ENCODE peak calls at places on chromosomes 6 and 20, in nine cellular contexts. M is effector memory CD8-positive, alpha-beta T cell; C is non-pigmented ciliary epithelial cell; F is left ventricle myocardium inferior; E is endothelial cell; D is EL; O is foreskin fibroblast; X is RWPE1; S is H54. G is an unnamed sample.

GRCh38 chr6:159110013-159110412 is 59.2 kb upstream of the FNDC1 start:
- DNase-seq in E (peak; percentile 49), X (no peak), D (peak; percentile 70), C (no peak), S (peak; percentile 25), F (no peak), M (peak; percentile 46), O (peak; percentile 32), G (peak; percentile 35)

GRCh38 chr6:74073896-74074295 is 377.9 kb downstream of the CD109 start:
- DNase-seq in C (no peak), S (no peak), X (no peak), F (no peak), E (no peak), D (peak; percentile 51), O (peak; percentile 64), M (no peak), G (no peak)

GRCh38 chr20:33686008-33686983 is at the start of gene E2F1:
- DNase-seq in F (peak; percentile 97), O (peak; percentile 91), D (peak; percentile 96), C (no peak), S (peak; percentile 98), M (peak; percentile 92), E (peak; percentile 98), X (peak; percentile 99), G (peak; percentile 28)

GRCh38 chr6:167799033-167799933 is 27.4 kb upstream of the AFDN start:
- DNase-seq in E (no peak), M (no peak), O (no peak), S (no peak), X (no peak), D (no peak), C (no peak), F (no peak), G (no peak)

GRCh38 chr20:43372051-43372450 is 85.6 kb upstream of the SRSF6 start:
- DNase-seq in O (no peak), E (no peak), F (no peak), S (no peak), X (no peak), C (no peak), D (no peak), M (no peak), G (no peak)

GRCh38 chr20:906703-907102 is 9.4 kb downstream of the ANGPT4 start:
- DNase-seq in E (no peak), M (no peak), D (no peak), S (no peak), F (no peak), O (no peak), X (no peak), C (no peak), G (no peak)

GRCh38 chr20:64039293-64040160 is 3.5 kb downstream of the C20orf204 start:
- DNase-seq in O (no peak), S (no peak), X (no peak), C (no peak), F (no peak), D (no peak), M (no peak), E (peak; percentile 22), G (no peak)

GRCh38 chr20:64169089-64169560 is 4.9 kb downstream of the MYT1 start:
- DNase-seq in C (no peak), S (no peak), E (no peak), X (no peak), F (no peak), O (no peak), M (no peak), D (no peak), G (no peak)

GRCh38 chr6:150069707-150070106 is 786 bp upstream of the ULBP3 start:
- DNase-seq in O (no peak), X (no peak), E (peak; percentile 27), F (no peak), S (no peak), C (no peak), M (no peak), D (no peak), G (no peak)

GRCh38 chr6:157260735-157261134 is 62.6 kb downstream of the TMEM242 start:
- DNase-seq in X (peak; percentile 64), F (no peak), S (no peak), E (no peak), M (no peak), O (no peak), D (no peak), C (no peak), G (no peak)

GRCh38 chr6:57421503-57421902 is 104.1 kb downstream of the PRIM2 start:
- DNase-seq in F (no peak), E (no peak), S (no peak), O (no peak), X (no peak), C (no peak), D (no peak), M (no peak), G (no peak)

GRCh38 chr20:37383229-37383989 is 37.5 kb downstream of the SRC start:
- DNase-seq in O (no peak), C (no peak), S (peak; percentile 56), X (peak; percentile 84), E (no peak), F (no peak), D (peak; percentile 25), M (no peak), G (no peak)

GRCh38 chr6:80477591-80478370 is 371.3 kb downstream of the BCKDHB start:
- DNase-seq in S (no peak), X (no peak), M (no peak), C (peak; percentile 30), F (no peak), E (no peak), O (no peak), D (peak; percentile 62), G (no peak)

GRCh38 chr6:131789219-131789618 is 18.6 kb upstream of the ENPP1 start:
- DNase-seq in C (no peak), X (no peak), D (peak; percentile 30), S (no peak), O (no peak), F (no peak), E (no peak), M (no peak), G (no peak)

GRCh38 chr20:52410746-52411317 is 219.3 kb upstream of the ZFP64 start:
- DNase-seq in M (no peak), C (no peak), O (no peak), X (no peak), D (no peak), S (no peak), F (no peak), E (no peak), G (no peak)

GRCh38 chr6:136012198-136012884 is 160.8 kb downstream of the PDE7B start:
- DNase-seq in F (no peak), X (peak; percentile 5), M (no peak), E (no peak), D (peak; percentile 84), S (no peak), C (peak; percentile 90), O (peak; percentile 62), G (no peak)

GRCh38 chr6:17159240-17159639 is 57.4 kb downstream of the STMND1 start:
- DNase-seq in X (no peak), M (no peak), E (no peak), C (no peak), O (no peak), D (no peak), F (no peak), S (no peak), G (no peak)

GRCh38 chr6:145245119-145245518 is 490.2 kb downstream of the EPM2A start:
- DNase-seq in S (no peak), O (peak; percentile 18), D (no peak), M (no peak), E (peak; percentile 4), X (no peak), F (no peak), C (no peak), G (no peak)

GRCh38 chr20:48769111-48769879 is 58.5 kb downstream of the PREX1 start:
- DNase-seq in E (no peak), O (no peak), F (no peak), S (no peak), D (no peak), M (peak; percentile 85), X (no peak), C (no peak), G (no peak)

GRCh38 chr6:5175195-5175594 is 85.6 kb downstream of the LYRM4 start:
- DNase-seq in O (no peak), S (no peak), X (no peak), E (peak; percentile 72), M (no peak), D (no peak), C (no peak), F (no peak), G (no peak)

GRCh38 chr20:46955601-46956556 is 61.2 kb downstream of the EYA2 start:
- DNase-seq in E (no peak), D (peak; percentile 36), X (no peak), M (no peak), F (no peak), S (no peak), O (no peak), C (no peak), G (no peak)

GRCh38 chr6:159059099-159059498 is 14.3 kb upstream of the TAGAP start:
- DNase-seq in F (no peak), X (no peak), C (no peak), E (no peak), D (no peak), O (no peak), S (no peak), M (no peak), G (no peak)

GRCh38 chr6:116010400-116011095 is 50.1 kb downstream of the FRK start:
- DNase-seq in D (peak; percentile 63), F (peak; percentile 57), M (peak; percentile 27), X (peak; percentile 31), E (peak; percentile 64), S (no peak), C (peak; percentile 43), O (peak; percentile 66), G (peak; percentile 62)

GRCh38 chr6:66161546-66162108 is 454.6 kb upstream of the EYS start:
- DNase-seq in S (no peak), X (no peak), O (no peak), E (no peak), M (no peak), C (no peak), D (no peak), F (no peak), G (no peak)

GRCh38 chr6:142675925-142676324 is 269.1 kb downstream of the HIVEP2 start:
- DNase-seq in F (no peak), E (no peak), D (no peak), O (no peak), X (no peak), C (no peak), S (no peak), M (no peak), G (no peak)

GRCh38 chr6:125701354-125701668 is 48.1 kb upstream of the HEY2 start:
- DNase-seq in M (no peak), S (no peak), X (no peak), C (no peak), F (no peak), D (no peak), O (no peak), E (no peak), G (no peak)

GRCh38 chr20:54123587-54124180 is 50.1 kb downstream of the CYP24A1 start:
- DNase-seq in C (peak; percentile 96), S (peak; percentile 71), O (peak; percentile 92), D (peak; percentile 95), F (no peak), M (no peak), E (no peak), X (peak; percentile 100), G (no peak)

GRCh38 chr20:35013421-35014411 is 58.0 kb downstream of the MYH7B start:
- DNase-seq in D (no peak), X (no peak), M (no peak), F (no peak), C (no peak), O (no peak), S (no peak), E (no peak), G (no peak)